ENCODE peak calls at places on chromosome 7, in nine cellular contexts. One of them, this sample, is unnamed.

GRCh38 chr7:48298779-48299178 is 127.5 kb downstream of the ABCA13 start:
- DNase-seq in coronary artery: no peak
- DNase-seq in tibial artery: no peak
- DNase-seq in MCF 10A: peak
- DNase-seq in upper lobe of right lung: no peak
- DNase-seq in progenitor cell of endocrine pancreas: no peak
- DNase-seq in kidney: no peak
- DNase-seq in AG09319: no peak
- DNase-seq in epithelial cell of esophagus: peak
- DNase-seq in this sample: no peak

GRCh38 chr7:24381919-24382505 is 98.0 kb downstream of the NPY start:
- DNase-seq in coronary artery: no peak
- DNase-seq in tibial artery: no peak
- DNase-seq in MCF 10A: peak
- DNase-seq in upper lobe of right lung: no peak
- DNase-seq in progenitor cell of endocrine pancreas: no peak
- DNase-seq in kidney: no peak
- DNase-seq in AG09319: no peak
- DNase-seq in epithelial cell of esophagus: peak
- DNase-seq in this sample: no peak

GRCh38 chr7:116185956-116186355 is 24.4 kb upstream of the TES start:
- DNase-seq in coronary artery: no peak
- DNase-seq in tibial artery: no peak
- DNase-seq in MCF 10A: no peak
- DNase-seq in upper lobe of right lung: no peak
- DNase-seq in progenitor cell of endocrine pancreas: no peak
- DNase-seq in kidney: no peak
- DNase-seq in AG09319: no peak
- DNase-seq in epithelial cell of esophagus: peak
- DNase-seq in this sample: no peak

GRCh38 chr7:11985376-11985775 is 153.4 kb upstream of the THSD7A start:
- DNase-seq in coronary artery: no peak
- DNase-seq in tibial artery: no peak
- DNase-seq in MCF 10A: no peak
- DNase-seq in upper lobe of right lung: no peak
- DNase-seq in progenitor cell of endocrine pancreas: no peak
- DNase-seq in kidney: no peak
- DNase-seq in AG09319: no peak
- DNase-seq in epithelial cell of esophagus: no peak
- DNase-seq in this sample: no peak

GRCh38 chr7:66216687-66217086 is 11.6 kb downstream of the TPST1 start:
- DNase-seq in coronary artery: no peak
- DNase-seq in tibial artery: no peak
- DNase-seq in MCF 10A: no peak
- DNase-seq in upper lobe of right lung: no peak
- DNase-seq in progenitor cell of endocrine pancreas: no peak
- DNase-seq in kidney: no peak
- DNase-seq in AG09319: no peak
- DNase-seq in epithelial cell of esophagus: no peak
- DNase-seq in this sample: no peak

GRCh38 chr7:26369519-26370385 is 78.1 kb downstream of the SNX10 start:
- DNase-seq in coronary artery: no peak
- DNase-seq in tibial artery: no peak
- DNase-seq in MCF 10A: peak
- DNase-seq in upper lobe of right lung: no peak
- DNase-seq in progenitor cell of endocrine pancreas: peak
- DNase-seq in kidney: no peak
- DNase-seq in AG09319: peak
- DNase-seq in epithelial cell of esophagus: peak
- DNase-seq in this sample: no peak

GRCh38 chr7:157292770-157293412 is 43.9 kb upstream of the DNAJB6 start:
- DNase-seq in coronary artery: no peak
- DNase-seq in tibial artery: no peak
- DNase-seq in MCF 10A: peak
- DNase-seq in upper lobe of right lung: no peak
- DNase-seq in progenitor cell of endocrine pancreas: no peak
- DNase-seq in kidney: no peak
- DNase-seq in AG09319: no peak
- DNase-seq in epithelial cell of esophagus: peak
- DNase-seq in this sample: no peak

GRCh38 chr7:131620673-131621609 is 64.5 kb upstream of the PODXL start:
- DNase-seq in coronary artery: no peak
- DNase-seq in tibial artery: no peak
- DNase-seq in MCF 10A: no peak
- DNase-seq in upper lobe of right lung: no peak
- DNase-seq in progenitor cell of endocrine pancreas: no peak
- DNase-seq in kidney: no peak
- DNase-seq in AG09319: no peak
- DNase-seq in epithelial cell of esophagus: no peak
- DNase-seq in this sample: no peak

GRCh38 chr7:130409067-130409721 is 28.9 kb downstream of the CPA1 start:
- DNase-seq in coronary artery: no peak
- DNase-seq in tibial artery: no peak
- DNase-seq in MCF 10A: no peak
- DNase-seq in upper lobe of right lung: no peak
- DNase-seq in progenitor cell of endocrine pancreas: no peak
- DNase-seq in kidney: no peak
- DNase-seq in AG09319: no peak
- DNase-seq in epithelial cell of esophagus: no peak
- DNase-seq in this sample: no peak

GRCh38 chr7:17599733-17600685 is 301.6 kb downstream of the AHR start:
- DNase-seq in coronary artery: no peak
- DNase-seq in tibial artery: no peak
- DNase-seq in MCF 10A: peak
- DNase-seq in upper lobe of right lung: no peak
- DNase-seq in progenitor cell of endocrine pancreas: no peak
- DNase-seq in kidney: no peak
- DNase-seq in AG09319: peak
- DNase-seq in epithelial cell of esophagus: peak
- DNase-seq in this sample: no peak

GRCh38 chr7:50446542-50446960 is 3.6 kb downstream of the FIGNL1 start:
- DNase-seq in coronary artery: no peak
- DNase-seq in tibial artery: no peak
- DNase-seq in MCF 10A: peak
- DNase-seq in upper lobe of right lung: no peak
- DNase-seq in progenitor cell of endocrine pancreas: no peak
- DNase-seq in kidney: no peak
- DNase-seq in AG09319: no peak
- DNase-seq in epithelial cell of esophagus: peak
- DNase-seq in this sample: no peak

GRCh38 chr7:132419538-132419937 is 156.7 kb downstream of the PLXNA4 start:
- DNase-seq in coronary artery: no peak
- DNase-seq in tibial artery: no peak
- DNase-seq in MCF 10A: no peak
- DNase-seq in upper lobe of right lung: no peak
- DNase-seq in progenitor cell of endocrine pancreas: no peak
- DNase-seq in kidney: no peak
- DNase-seq in AG09319: no peak
- DNase-seq in epithelial cell of esophagus: no peak
- DNase-seq in this sample: no peak

GRCh38 chr7:90270431-90271178 is 25.6 kb downstream of the CFAP69 start:
- DNase-seq in coronary artery: no peak
- DNase-seq in tibial artery: no peak
- DNase-seq in MCF 10A: no peak
- DNase-seq in upper lobe of right lung: no peak
- DNase-seq in progenitor cell of endocrine pancreas: no peak
- DNase-seq in kidney: no peak
- DNase-seq in AG09319: no peak
- DNase-seq in epithelial cell of esophagus: no peak
- DNase-seq in this sample: no peak

GRCh38 chr7:127629268-127629854 is 11.4 kb upstream of the PAX4 start:
- DNase-seq in coronary artery: no peak
- DNase-seq in tibial artery: no peak
- DNase-seq in MCF 10A: peak
- DNase-seq in upper lobe of right lung: no peak
- DNase-seq in progenitor cell of endocrine pancreas: peak
- DNase-seq in kidney: no peak
- DNase-seq in AG09319: no peak
- DNase-seq in epithelial cell of esophagus: peak
- DNase-seq in this sample: no peak

GRCh38 chr7:33196194-33196593 is 66.8 kb downstream of the BBS9 start:
- DNase-seq in coronary artery: no peak
- DNase-seq in tibial artery: no peak
- DNase-seq in MCF 10A: no peak
- DNase-seq in upper lobe of right lung: no peak
- DNase-seq in progenitor cell of endocrine pancreas: no peak
- DNase-seq in kidney: no peak
- DNase-seq in AG09319: no peak
- DNase-seq in epithelial cell of esophagus: no peak
- DNase-seq in this sample: no peak

GRCh38 chr7:73774923-73775322 is 4.9 kb upstream of the CLDN3 start:
- DNase-seq in coronary artery: no peak
- DNase-seq in tibial artery: no peak
- DNase-seq in MCF 10A: peak
- DNase-seq in upper lobe of right lung: no peak
- DNase-seq in progenitor cell of endocrine pancreas: no peak
- DNase-seq in kidney: no peak
- DNase-seq in AG09319: no peak
- DNase-seq in epithelial cell of esophagus: no peak
- DNase-seq in this sample: no peak

GRCh38 chr7:131110294-131111080 is 217.2 kb upstream of the MKLN1 start:
- DNase-seq in coronary artery: peak
- DNase-seq in tibial artery: peak
- DNase-seq in MCF 10A: peak
- DNase-seq in upper lobe of right lung: no peak
- DNase-seq in progenitor cell of endocrine pancreas: no peak
- DNase-seq in kidney: no peak
- DNase-seq in AG09319: no peak
- DNase-seq in epithelial cell of esophagus: no peak
- DNase-seq in this sample: no peak

GRCh38 chr7:93176961-93177580 is 28.9 kb upstream of the SAMD9L start:
- DNase-seq in coronary artery: no peak
- DNase-seq in tibial artery: no peak
- DNase-seq in MCF 10A: no peak
- DNase-seq in upper lobe of right lung: no peak
- DNase-seq in progenitor cell of endocrine pancreas: no peak
- DNase-seq in kidney: no peak
- DNase-seq in AG09319: peak
- DNase-seq in epithelial cell of esophagus: no peak
- DNase-seq in this sample: no peak

GRCh38 chr7:4212376-4212775 is 469.7 kb upstream of the FOXK1 start:
- DNase-seq in coronary artery: no peak
- DNase-seq in tibial artery: no peak
- DNase-seq in MCF 10A: no peak
- DNase-seq in upper lobe of right lung: peak
- DNase-seq in progenitor cell of endocrine pancreas: no peak
- DNase-seq in kidney: no peak
- DNase-seq in AG09319: no peak
- DNase-seq in epithelial cell of esophagus: no peak
- DNase-seq in this sample: peak

GRCh38 chr7:112938895-112939588 is 147.6 kb downstream of the GPR85 start:
- DNase-seq in coronary artery: peak
- DNase-seq in tibial artery: peak
- DNase-seq in MCF 10A: peak
- DNase-seq in upper lobe of right lung: peak
- DNase-seq in progenitor cell of endocrine pancreas: peak
- DNase-seq in kidney: peak
- DNase-seq in AG09319: no peak
- DNase-seq in epithelial cell of esophagus: peak
- DNase-seq in this sample: no peak

GRCh38 chr7:109322833-109323232 is 753.2 kb downstream of the DNAJB9 start:
- DNase-seq in coronary artery: no peak
- DNase-seq in tibial artery: no peak
- DNase-seq in MCF 10A: no peak
- DNase-seq in upper lobe of right lung: no peak
- DNase-seq in progenitor cell of endocrine pancreas: no peak
- DNase-seq in kidney: no peak
- DNase-seq in AG09319: no peak
- DNase-seq in epithelial cell of esophagus: no peak
- DNase-seq in this sample: no peak
- TF ChIP-seq CTCF in coronary artery: no peak
- TF ChIP-seq CTCF in tibial artery: no peak
- TF ChIP-seq CTCF in MCF 10A: no peak
- TF ChIP-seq CTCF in upper lobe of right lung: no peak
- TF ChIP-seq CTCF in progenitor cell of endocrine pancreas: no peak
- TF ChIP-seq CTCF in kidney: no peak
- TF ChIP-seq CTCF in AG09319: no peak
- TF ChIP-seq CTCF in epithelial cell of esophagus: no peak
- TF ChIP-seq CTCF in this sample: no peak

GRCh38 chr7:76325092-76325491 is 22.6 kb downstream of the HSPB1 start:
- DNase-seq in coronary artery: no peak
- DNase-seq in tibial artery: no peak
- DNase-seq in MCF 10A: no peak
- DNase-seq in upper lobe of right lung: no peak
- DNase-seq in progenitor cell of endocrine pancreas: no peak
- DNase-seq in kidney: no peak
- DNase-seq in AG09319: no peak
- DNase-seq in epithelial cell of esophagus: no peak
- DNase-seq in this sample: no peak
- TF ChIP-seq CTCF in coronary artery: no peak
- TF ChIP-seq CTCF in tibial artery: no peak
- TF ChIP-seq CTCF in MCF 10A: no peak
- TF ChIP-seq CTCF in upper lobe of right lung: no peak
- TF ChIP-seq CTCF in progenitor cell of endocrine pancreas: no peak
- TF ChIP-seq CTCF in kidney: no peak
- TF ChIP-seq CTCF in AG09319: no peak
- TF ChIP-seq CTCF in epithelial cell of esophagus: no peak
- TF ChIP-seq CTCF in this sample: no peak

DNA sequence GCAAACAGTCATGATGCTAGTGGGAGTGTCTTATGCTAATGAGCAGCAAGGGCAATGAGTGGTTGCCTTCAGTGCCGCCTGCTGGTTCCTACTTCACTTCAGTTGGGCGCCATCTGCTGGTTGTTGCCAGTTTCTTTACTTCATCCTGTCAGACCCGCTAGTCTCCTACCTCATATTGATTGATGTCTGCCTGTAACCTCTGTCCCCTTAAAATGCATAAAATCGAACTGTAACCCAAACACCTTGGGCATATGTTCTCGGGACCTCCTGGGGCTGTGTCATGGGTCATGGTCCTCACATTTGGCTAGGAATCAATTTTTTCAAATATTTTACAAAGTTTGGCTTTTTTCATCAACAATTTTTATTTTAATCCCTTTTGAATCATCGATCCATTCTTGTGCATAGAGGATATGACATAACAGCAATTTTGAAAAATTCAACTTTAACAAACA is 62.8 kb upstream of the C7orf33 start:
- DNase-seq in coronary artery: no peak
- DNase-seq in tibial artery: peak
- DNase-seq in MCF 10A: peak
- DNase-seq in upper lobe of right lung: peak
- DNase-seq in progenitor cell of endocrine pancreas: no peak
- DNase-seq in kidney: peak
- DNase-seq in AG09319: no peak
- DNase-seq in epithelial cell of esophagus: peak
- DNase-seq in this sample: no peak
- TF ChIP-seq CTCF in coronary artery: no peak
- TF ChIP-seq CTCF in tibial artery: peak
- TF ChIP-seq CTCF in MCF 10A: peak
- TF ChIP-seq CTCF in upper lobe of right lung: peak
- TF ChIP-seq CTCF in progenitor cell of endocrine pancreas: peak
- TF ChIP-seq CTCF in kidney: peak
- TF ChIP-seq CTCF in AG09319: peak
- TF ChIP-seq CTCF in epithelial cell of esophagus: peak
- TF ChIP-seq CTCF in this sample: peak

DNA sequence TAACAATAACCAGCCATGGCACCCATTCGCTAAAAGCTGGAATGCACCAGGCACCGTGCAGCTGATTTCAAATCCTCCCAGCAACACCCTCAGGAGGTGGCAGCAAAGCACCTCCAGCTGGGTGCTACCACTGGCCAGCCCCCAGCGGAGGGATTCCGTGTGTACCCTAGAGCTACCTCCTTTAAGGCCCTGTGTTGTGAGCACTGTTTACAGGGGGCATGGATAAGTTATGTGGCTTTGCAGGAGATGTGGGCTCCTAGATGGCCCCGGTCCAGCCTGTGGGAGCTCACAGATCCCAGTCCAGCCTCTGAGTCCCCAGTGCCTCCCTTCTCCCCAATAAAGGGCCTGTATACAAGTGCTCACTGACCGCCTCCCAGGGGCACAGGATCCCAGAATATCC is 27.1 kb downstream of the TNRC18 start:
- DNase-seq in coronary artery: no peak
- DNase-seq in tibial artery: peak
- DNase-seq in MCF 10A: peak
- DNase-seq in upper lobe of right lung: peak
- DNase-seq in progenitor cell of endocrine pancreas: no peak
- DNase-seq in kidney: no peak
- DNase-seq in AG09319: no peak
- DNase-seq in epithelial cell of esophagus: peak
- DNase-seq in this sample: no peak
- TF ChIP-seq CTCF in coronary artery: no peak
- TF ChIP-seq CTCF in tibial artery: no peak
- TF ChIP-seq CTCF in MCF 10A: peak
- TF ChIP-seq CTCF in upper lobe of right lung: peak
- TF ChIP-seq CTCF in progenitor cell of endocrine pancreas: no peak
- TF ChIP-seq CTCF in kidney: peak
- TF ChIP-seq CTCF in AG09319: no peak
- TF ChIP-seq CTCF in epithelial cell of esophagus: peak
- TF ChIP-seq CTCF in this sample: peak